ENCODE peak calls at places on chromosomes 6 and 20, in nine cellular contexts. E, C, M, W, Y, L, D, R and U are unnamed samples.

GRCh38 chr6:152094992-152095592 is 287.6 kb downstream of the ESR1 start:
- DNase-seq in E (no peak), C (peak; percentile 95), M (peak; percentile 100), W (peak; percentile 53), Y (no peak), L (peak; percentile 83), D (peak; percentile 54), R (peak; percentile 52), U (peak; percentile 61)

GRCh38 chr6:64504509-64504908 is 868.9 kb downstream of the PHF3 start:
- DNase-seq in E (no peak), C (no peak), M (no peak), W (no peak), Y (no peak), L (no peak), D (no peak), R (no peak), U (no peak)

GRCh38 chr6:105374010-105374420 is 28.9 kb downstream of the PREP start:
- DNase-seq in E (no peak), C (peak; percentile 100), M (peak; percentile 79), W (no peak), Y (no peak), L (no peak), D (no peak), R (no peak), U (no peak)

GRCh38 chr20:60202046-60202445 is 243.8 kb downstream of the CDH26 start:
- DNase-seq in E (no peak), C (no peak), M (peak; percentile 24), W (no peak), Y (no peak), L (no peak), D (peak; percentile 32), R (no peak), U (peak; percentile 24)

GRCh38 chr6:112282217-112282616 is 27.9 kb upstream of the LAMA4 start:
- DNase-seq in E (no peak), C (peak; percentile 87), M (peak; percentile 65), W (peak; percentile 32), Y (no peak), L (peak; percentile 62), D (peak; percentile 64), R (peak; percentile 30), U (peak; percentile 46)

GRCh38 chr6:89387516-89388222 is 24.4 kb downstream of the RRAGD start:
- DNase-seq in E (no peak), C (no peak), M (no peak), W (no peak), Y (no peak), L (no peak), D (no peak), R (no peak), U (no peak)

GRCh38 chr20:61440548-61441055 is 188.5 kb downstream of the CDH4 start:
- DNase-seq in E (no peak), C (no peak), M (no peak), W (no peak), Y (no peak), L (no peak), D (no peak), R (no peak), U (no peak)

GRCh38 chr6:151826517-151827142 is 19.1 kb downstream of the ESR1 start:
- DNase-seq in E (no peak), C (no peak), M (no peak), W (no peak), Y (no peak), L (no peak), D (no peak), R (no peak), U (no peak)

GRCh38 chr6:113578691-113579090 is 278.5 kb upstream of the MARCKS start:
- DNase-seq in E (no peak), C (no peak), M (no peak), W (no peak), Y (no peak), L (no peak), D (no peak), R (no peak), U (no peak)

GRCh38 chr6:13296536-13296997 is 31.8 kb downstream of the TBC1D7 start:
- DNase-seq in E (no peak), C (no peak), M (no peak), W (no peak), Y (no peak), L (no peak), D (no peak), R (no peak), U (no peak)

GRCh38 chr6:140923048-140923447 is 1209.7 kb upstream of the GJE1 start:
- DNase-seq in E (no peak), C (no peak), M (no peak), W (no peak), Y (no peak), L (no peak), D (no peak), R (no peak), U (no peak)

GRCh38 chr6:36160147-36160760 is 29.9 kb downstream of the MAPK13 start:
- DNase-seq in E (no peak), C (no peak), M (no peak), W (no peak), Y (no peak), L (no peak), D (no peak), R (no peak), U (no peak)

GRCh38 chr6:136792066-136792944 is at the start of gene MAP3K5:
- DNase-seq in E (peak; percentile 95), C (peak; percentile 83), M (peak; percentile 90), W (peak; percentile 93), Y (peak; percentile 84), L (peak; percentile 91), D (peak; percentile 86), R (peak; percentile 59), U (peak; percentile 84)

GRCh38 chr6:68951350-68951749 is 316.3 kb downstream of the ADGRB3 start:
- DNase-seq in E (no peak), C (no peak), M (no peak), W (no peak), Y (no peak), L (no peak), D (no peak), R (no peak), U (no peak)

GRCh38 chr20:51417245-51417560 is 125.3 kb downstream of the NFATC2 start:
- DNase-seq in E (no peak), C (no peak), M (no peak), W (no peak), Y (no peak), L (no peak), D (no peak), R (no peak), U (no peak)

GRCh38 chr20:8376940-8377339 is 244.9 kb downstream of the PLCB1 start:
- DNase-seq in E (no peak), C (no peak), M (no peak), W (no peak), Y (no peak), L (no peak), D (no peak), R (no peak), U (no peak)

GRCh38 chr6:18234564-18234963 is 29.8 kb downstream of the DEK start:
- DNase-seq in E (no peak), C (no peak), M (no peak), W (no peak), Y (no peak), L (no peak), D (no peak), R (no peak), U (no peak)

GRCh38 chr20:49747707-49748524 is 34.2 kb upstream of the B4GALT5 start:
- DNase-seq in E (peak; percentile 61), C (no peak), M (no peak), W (peak; percentile 66), Y (no peak), L (peak; percentile 92), D (peak; percentile 93), R (peak; percentile 72), U (peak; percentile 93)

GRCh38 chr6:112468359-112468758 is 121.2 kb downstream of the RFPL4B start:
- DNase-seq in E (no peak), C (peak; percentile 64), M (peak; percentile 70), W (no peak), Y (no peak), L (no peak), D (no peak), R (no peak), U (no peak)

DNA sequence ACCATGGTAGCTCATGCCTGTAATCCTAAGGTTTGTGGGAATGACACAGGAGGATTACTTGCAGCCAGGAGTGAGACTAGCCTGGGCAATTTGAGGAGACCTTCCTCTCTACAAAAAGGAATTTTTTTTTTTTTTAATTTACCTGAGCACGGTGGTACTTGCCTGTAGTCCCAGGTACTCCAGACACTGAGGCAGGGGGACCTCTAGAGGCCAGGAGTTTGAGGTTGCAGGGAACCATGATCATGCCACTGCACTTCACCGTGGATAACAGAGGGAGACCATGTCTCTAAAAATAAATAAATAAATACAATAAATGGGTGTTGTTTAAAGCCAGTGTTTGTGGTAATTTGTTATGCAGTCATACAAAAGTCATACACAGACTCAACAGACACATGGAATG is 2.4 kb upstream of the HLA-F start:
- DNase-seq in E (no peak), C (no peak), M (no peak), W (no peak), Y (no peak), L (no peak), D (no peak), R (no peak), U (no peak)
- TF ChIP-seq CTCF in E (no peak), C (no peak), M (peak; percentile 26), W (no peak), Y (peak; percentile 32), L (no peak), D (no peak), R (no peak), U (no peak)

DNA sequence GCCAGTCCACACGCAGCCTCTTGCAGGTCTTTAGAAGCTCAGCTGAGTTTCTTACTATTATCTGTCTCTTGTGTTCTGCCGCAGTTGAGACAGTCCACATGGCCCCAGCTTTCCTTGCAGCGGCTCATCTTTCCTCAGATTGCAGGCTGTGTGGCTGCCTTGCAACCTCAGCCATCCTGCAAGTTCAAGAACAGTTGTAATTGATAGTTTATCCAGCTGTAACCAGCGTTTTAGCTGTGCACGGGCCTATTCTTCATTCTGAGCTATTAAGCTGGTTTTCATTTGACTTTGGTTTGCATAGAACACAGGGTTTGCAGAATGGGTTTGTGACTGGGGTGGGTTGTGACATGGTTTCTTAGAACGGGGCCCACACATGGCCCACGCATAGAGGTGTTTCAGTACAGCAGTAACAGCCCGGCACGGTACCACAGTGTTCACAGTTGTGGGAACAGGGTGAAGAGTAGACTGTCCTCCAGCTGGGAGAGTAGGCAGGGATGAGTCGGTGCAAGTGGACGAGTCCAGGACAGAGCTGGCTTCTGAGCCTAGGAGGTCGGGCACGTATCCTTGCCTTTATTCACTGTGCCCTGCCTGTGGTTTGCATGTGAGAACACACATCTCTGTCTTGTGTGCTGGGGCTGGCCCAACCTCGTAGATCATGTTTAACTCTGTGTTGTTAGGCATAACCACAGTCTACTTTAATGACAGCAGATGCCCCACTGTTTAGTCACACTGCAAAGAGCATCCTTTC is 89.3 kb downstream of the RPP40 start:
- DNase-seq in E (no peak), C (no peak), M (peak; percentile 49), W (no peak), Y (no peak), L (no peak), D (no peak), R (no peak), U (no peak)
- H3K9me3 ChIP-seq in E (no peaks in the 10 kb centered on the region), C (no peaks in the 10 kb centered on the region), M (no peaks in the 10 kb centered on the region), W (no peaks in the 10 kb centered on the region), Y (no peaks in the 10 kb centered on the region), L (no peaks in the 10 kb centered on the region), D (no peaks in the 10 kb centered on the region), R (no peaks in the 10 kb centered on the region), U (no peaks in the 10 kb centered on the region)

GRCh38 chr6:76701610-76702009 is 629.1 kb upstream of the IMPG1 start:
- DNase-seq in E (no peak), C (no peak), M (no peak), W (no peak), Y (no peak), L (no peak), D (no peak), R (no peak), U (no peak)
- TF ChIP-seq CTCF in E (no peak), C (no peak), M (no peak), W (no peak), Y (no peak), L (no peak), D (no peak), R (no peak), U (no peak)

GRCh38 chr6:132733814-132734213 is 20.0 kb upstream of the VNN1 start:
- DNase-seq in E (no peak), C (no peak), M (no peak), W (no peak), Y (no peak), L (no peak), D (no peak), R (no peak), U (no peak)
- H3K9me3 ChIP-seq in E (no peaks in the 10 kb centered on the region), C (no peaks in the 10 kb centered on the region), M (no peaks in the 10 kb centered on the region), W (no peaks in the 10 kb centered on the region), Y (no peaks in the 10 kb centered on the region), L (no peaks in the 10 kb centered on the region), D (no peaks in the 10 kb centered on the region), R (no peaks in the 10 kb centered on the region), U (no peaks in the 10 kb centered on the region)